ENCODE peak calls at places on chromosome 14, in four cellular contexts. One of them, this sample, is unnamed.

GRCh38 chr14:58844544-58844943 is 206.8 kb downstream of the DACT1 start:
- DNase-seq in A549: no peak
- DNase-seq in erythroblast: no peak
- DNase-seq in tibial nerve: no peak
- DNase-seq in this sample: no peak

GRCh38 chr14:102675396-102675795 is 82.9 kb downstream of the RCOR1 start:
- DNase-seq in tibial nerve: no peak
- DNase-seq in A549: no peak
- DNase-seq in erythroblast: no peak
- DNase-seq in this sample: peak; percentile 33

GRCh38 chr14:49942090-49942489 is 49.2 kb downstream of the ARF6 start:
- DNase-seq in erythroblast: no peak
- DNase-seq in tibial nerve: no peak
- DNase-seq in A549: no peak
- DNase-seq in this sample: no peak

GRCh38 chr14:28294834-28295440 is 471.6 kb upstream of the FOXG1 start:
- DNase-seq in A549: peak; percentile 42
- DNase-seq in erythroblast: peak; percentile 4
- DNase-seq in tibial nerve: no peak
- DNase-seq in this sample: no peak

GRCh38 chr14:68147331-68147730 is 327.8 kb downstream of the RAD51B start:
- DNase-seq in A549: no peak
- DNase-seq in tibial nerve: no peak
- DNase-seq in erythroblast: no peak
- DNase-seq in this sample: no peak

GRCh38 chr14:52835122-52835903 is 43.9 kb upstream of the GNPNAT1 start:
- DNase-seq in erythroblast: no peak
- DNase-seq in tibial nerve: no peak
- DNase-seq in A549: peak; percentile 87
- DNase-seq in this sample: peak; percentile 38

GRCh38 chr14:54348001-54348611 is 48.7 kb upstream of the CDKN3 start:
- DNase-seq in tibial nerve: no peak
- DNase-seq in A549: peak; percentile 51
- DNase-seq in erythroblast: peak; percentile 34
- DNase-seq in this sample: no peak

GRCh38 chr14:86405250-86405649 is 875.3 kb downstream of the FLRT2 start:
- DNase-seq in tibial nerve: no peak
- DNase-seq in erythroblast: no peak
- DNase-seq in A549: no peak
- DNase-seq in this sample: no peak

GRCh38 chr14:77203611-77204456 is 22.2 kb downstream of the TMEM63C start:
- DNase-seq in A549: no peak
- DNase-seq in tibial nerve: no peak
- DNase-seq in erythroblast: no peak
- DNase-seq in this sample: no peak

GRCh38 chr14:82075566-82075965 is 541.9 kb upstream of the SEL1L start:
- DNase-seq in A549: no peak
- DNase-seq in tibial nerve: no peak
- DNase-seq in erythroblast: peak; percentile 16
- DNase-seq in this sample: no peak

GRCh38 chr14:98466807-98467206 is 805.2 kb downstream of the BCL11B start:
- DNase-seq in A549: no peak
- DNase-seq in tibial nerve: no peak
- DNase-seq in erythroblast: no peak
- DNase-seq in this sample: no peak

GRCh38 chr14:102408729-102409128 is 46.0 kb downstream of the TECPR2 start:
- DNase-seq in erythroblast: no peak
- DNase-seq in A549: no peak
- DNase-seq in tibial nerve: no peak
- DNase-seq in this sample: no peak

GRCh38 chr14:89428163-89428523 is 11.1 kb upstream of the FOXN3 start:
- DNase-seq in tibial nerve: no peak
- DNase-seq in erythroblast: no peak
- DNase-seq in A549: no peak
- DNase-seq in this sample: no peak

GRCh38 chr14:57480044-57480443 is 13.6 kb downstream of the CCDC198 start:
- DNase-seq in erythroblast: no peak
- DNase-seq in A549: no peak
- DNase-seq in tibial nerve: no peak
- DNase-seq in this sample: no peak

GRCh38 chr14:53842938-53843337 is 113.7 kb downstream of the BMP4 start:
- DNase-seq in erythroblast: no peak
- DNase-seq in tibial nerve: no peak
- DNase-seq in A549: peak; percentile 91
- DNase-seq in this sample: no peak

GRCh38 chr14:105448706-105449111 is 25.9 kb upstream of the CRIP2 start:
- DNase-seq in erythroblast: peak; percentile 73
- DNase-seq in tibial nerve: peak; percentile 52
- DNase-seq in A549: peak; percentile 67
- DNase-seq in this sample: peak; percentile 75

GRCh38 chr14:51507556-51508511 is 143.9 kb upstream of the FRMD6 start:
- DNase-seq in A549: no peak
- DNase-seq in erythroblast: no peak
- DNase-seq in tibial nerve: peak; percentile 56
- DNase-seq in this sample: no peak

GRCh38 chr14:22929848-22930364 is 730 bp upstream of the PRMT5 start:
- DNase-seq in tibial nerve: no peak
- DNase-seq in A549: no peak
- DNase-seq in erythroblast: no peak
- DNase-seq in this sample: no peak

GRCh38 chr14:22925513-22925912 is 3.7 kb downstream of the PRMT5 start:
- DNase-seq in A549: no peak
- DNase-seq in erythroblast: no peak
- DNase-seq in tibial nerve: no peak
- DNase-seq in this sample: no peak

GRCh38 chr14:22928237-22929103 is 706 bp downstream of the PRMT5 start:
- DNase-seq in A549: no peak
- DNase-seq in tibial nerve: no peak
- DNase-seq in erythroblast: peak; percentile 58
- DNase-seq in this sample: no peak

GRCh38 chr14:22926316-22926715 is 2.9 kb downstream of the PRMT5 start:
- DNase-seq in tibial nerve: no peak
- DNase-seq in A549: peak; percentile 27
- DNase-seq in erythroblast: no peak
- DNase-seq in this sample: no peak

DNA sequence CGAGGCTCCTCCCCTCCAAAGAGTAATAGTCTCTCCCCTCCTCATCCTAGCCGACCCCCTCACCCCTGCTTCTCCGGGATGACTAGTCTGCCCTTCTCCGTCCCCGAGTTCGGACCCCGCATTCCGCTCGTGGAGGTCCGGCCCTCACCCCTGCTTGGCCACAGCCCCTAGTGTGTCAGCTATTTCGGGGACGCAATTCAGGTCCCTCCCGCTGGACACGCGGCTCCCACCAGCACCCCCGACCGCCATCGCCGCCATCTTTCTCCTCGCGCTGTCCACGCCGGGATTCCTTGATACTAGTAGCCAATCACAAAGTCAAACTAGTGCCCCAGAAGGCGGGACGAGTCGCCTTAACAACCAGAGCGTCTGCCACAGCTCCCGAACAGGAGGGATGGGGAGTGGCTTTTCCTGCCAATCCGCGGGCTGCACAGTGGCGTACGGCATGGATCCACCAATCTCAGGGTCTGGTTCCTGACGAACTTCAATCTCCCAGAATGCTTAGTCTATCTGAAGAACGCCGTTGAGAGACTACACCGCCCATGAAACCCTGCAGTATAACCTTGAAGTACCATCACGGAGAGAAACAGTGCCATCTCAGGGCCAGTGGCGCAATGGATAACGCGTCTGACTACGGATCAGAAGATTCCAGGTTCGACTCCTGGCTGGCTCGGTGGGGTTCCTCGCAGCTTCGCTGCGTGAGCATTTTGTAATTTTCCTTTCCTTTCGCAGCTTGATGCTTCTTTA is at the start of gene PRMT5:
- DNase-seq in tibial nerve: peak; percentile 98
- DNase-seq in A549: peak; percentile 99
- DNase-seq in erythroblast: peak; percentile 99
- DNase-seq in this sample: peak; percentile 74
- TF ChIP-seq POLR2A in tibial nerve: peak; percentile 92
- TF ChIP-seq POLR2A in A549: peak; percentile 97
- TF ChIP-seq POLR2A in erythroblast: peak; percentile 92
- TF ChIP-seq POLR2A in this sample: peak; percentile 88

GRCh38 chr14:24146978-24147760 is at the start of gene RNF31:
- DNase-seq in A549: peak; percentile 98
- DNase-seq in tibial nerve: peak; percentile 97
- DNase-seq in erythroblast: peak; percentile 98
- DNase-seq in this sample: peak; percentile 75
- TF ChIP-seq POLR2A in A549: peak; percentile 42
- TF ChIP-seq POLR2A in tibial nerve: peak; percentile 75
- TF ChIP-seq POLR2A in erythroblast: peak; percentile 54
- TF ChIP-seq POLR2A in this sample: peak; percentile 50

GRCh38 chr14:93902619-93903307 is 24.4 kb upstream of the FAM181A start:
- DNase-seq in tibial nerve: no peak
- DNase-seq in erythroblast: no peak
- DNase-seq in A549: no peak
- DNase-seq in this sample: no peak

GRCh38 chr14:93906341-93907329 is 20.5 kb upstream of the FAM181A start:
- DNase-seq in erythroblast: peak; percentile 42
- DNase-seq in A549: peak; percentile 36
- DNase-seq in tibial nerve: no peak
- DNase-seq in this sample: peak; percentile 79

GRCh38 chr14:93901813-93902212 is 25.3 kb upstream of the FAM181A start:
- DNase-seq in erythroblast: no peak
- DNase-seq in A549: no peak
- DNase-seq in tibial nerve: no peak
- DNase-seq in this sample: no peak

GRCh38 chr14:93903342-93904184 is 23.6 kb upstream of the FAM181A start:
- DNase-seq in A549: peak; percentile 24
- DNase-seq in tibial nerve: no peak
- DNase-seq in erythroblast: no peak
- DNase-seq in this sample: peak; percentile 19

DNA sequence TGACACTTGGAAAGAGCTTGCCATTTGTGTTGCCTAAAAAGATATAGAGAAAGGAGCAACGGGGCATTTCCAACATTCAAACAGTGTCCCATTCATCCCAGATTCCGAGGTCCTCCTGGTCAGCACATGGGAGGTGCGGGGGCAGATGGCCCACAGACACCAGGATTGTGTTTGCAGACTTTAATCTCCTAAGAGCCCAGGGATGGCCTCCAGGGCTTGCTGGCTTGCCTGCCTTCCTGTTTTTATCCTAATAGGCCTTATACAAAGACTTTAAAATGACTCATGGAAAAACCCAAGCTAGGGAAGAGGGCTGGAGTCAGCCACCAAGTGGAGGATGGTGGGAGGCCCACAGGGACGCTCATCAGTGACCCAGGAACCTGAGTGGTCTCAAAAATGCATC is 21.5 kb upstream of the FAM181A start:
- DNase-seq in tibial nerve: no peak
- DNase-seq in erythroblast: no peak
- DNase-seq in A549: no peak
- DNase-seq in this sample: no peak
- TF ChIP-seq POLR2A in tibial nerve: no peak
- TF ChIP-seq POLR2A in erythroblast: no peak
- TF ChIP-seq POLR2A in A549: no peak
- TF ChIP-seq POLR2A in this sample: no peak

GRCh38 chr14:22839159-22839779 is 2.9 kb downstream of the MMP14 start:
- DNase-seq in tibial nerve: no peak
- DNase-seq in A549: no peak
- DNase-seq in erythroblast: no peak
- DNase-seq in this sample: no peak

GRCh38 chr14:22837059-22837749 is 819 bp downstream of the MMP14 start:
- DNase-seq in erythroblast: peak; percentile 70
- DNase-seq in A549: no peak
- DNase-seq in tibial nerve: peak; percentile 41
- DNase-seq in this sample: no peak

GRCh38 chr14:22836301-22837058 is at the start of gene MMP14:
- DNase-seq in erythroblast: no peak
- DNase-seq in tibial nerve: peak; percentile 80
- DNase-seq in A549: no peak
- DNase-seq in this sample: no peak

GRCh38 chr14:22837750-22838538 is 1.6 kb downstream of the MMP14 start:
- DNase-seq in erythroblast: no peak
- DNase-seq in tibial nerve: peak; percentile 68
- DNase-seq in A549: no peak
- DNase-seq in this sample: no peak

GRCh38 chr14:22838631-22839041 is 2.3 kb downstream of the MMP14 start:
- DNase-seq in tibial nerve: no peak
- DNase-seq in A549: no peak
- DNase-seq in erythroblast: no peak
- DNase-seq in this sample: no peak
- TF ChIP-seq POLR2A in tibial nerve: no peak
- TF ChIP-seq POLR2A in A549: no peak
- TF ChIP-seq POLR2A in erythroblast: no peak
- TF ChIP-seq POLR2A in this sample: no peak

GRCh38 chr14:60204843-60205774 is 39.9 kb upstream of the DHRS7 start:
- DNase-seq in erythroblast: no peak
- DNase-seq in tibial nerve: no peak
- DNase-seq in A549: no peak
- DNase-seq in this sample: no peak
- TF ChIP-seq POLR2A in erythroblast: no peak
- TF ChIP-seq POLR2A in tibial nerve: no peak
- TF ChIP-seq POLR2A in A549: no peak
- TF ChIP-seq POLR2A in this sample: no peak

DNA sequence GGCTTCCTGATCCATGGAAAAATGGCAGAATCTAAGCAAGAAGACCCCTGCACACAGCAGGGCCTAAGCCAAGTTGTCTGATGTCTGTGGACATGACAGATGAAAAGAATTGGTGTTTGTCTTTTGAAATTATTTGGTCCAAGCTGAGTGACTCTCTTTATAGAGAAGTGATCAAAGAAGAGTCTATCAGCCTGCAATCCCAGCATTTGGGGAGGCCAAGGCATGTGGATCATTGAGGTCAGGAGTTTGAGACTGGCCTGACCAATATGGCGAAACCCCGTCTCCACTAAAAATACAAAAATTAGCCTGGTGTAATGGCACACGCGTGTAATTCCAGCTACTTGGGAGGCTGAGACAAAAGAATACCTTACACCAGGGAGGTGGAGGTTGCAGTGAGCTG is 64.8 kb upstream of the TUNAR start:
- DNase-seq in A549: no peak
- DNase-seq in tibial nerve: no peak
- DNase-seq in erythroblast: no peak
- DNase-seq in this sample: no peak
- TF ChIP-seq POLR2A in A549: no peak
- TF ChIP-seq POLR2A in tibial nerve: no peak
- TF ChIP-seq POLR2A in erythroblast: no peak
- TF ChIP-seq POLR2A in this sample: no peak

GRCh38 chr14:75200451-75200850 is 24.0 kb upstream of the TMED10 start:
- DNase-seq in tibial nerve: no peak
- DNase-seq in erythroblast: no peak
- DNase-seq in A549: no peak
- DNase-seq in this sample: no peak
- TF ChIP-seq POLR2A in tibial nerve: no peak
- TF ChIP-seq POLR2A in erythroblast: no peak
- TF ChIP-seq POLR2A in A549: no peak
- TF ChIP-seq POLR2A in this sample: no peak

This sample was measured in H54.